ENCODE peak calls at places on chromosomes 16 and 17, in seven cellular contexts. M, Z, R, D, W, Q and P are unnamed samples.

GRCh38 chr16:49620158-49620867 is 235.6 kb downstream of the ZNF423 start:
- DNase-seq in M (peak), Z (no peak), R (peak), D (no peak), W (no peak), Q (no peak), P (peak)

GRCh38 chr17:74739227-74739831 is 2.3 kb downstream of the RAB37 start:
- DNase-seq in M (no peak), Z (no peak), R (no peak), D (no peak), W (no peak), Q (no peak), P (no peak)

GRCh38 chr17:40612510-40613244 is 34.9 kb downstream of the SMARCE1 start:
- DNase-seq in M (no peak), Z (no peak), R (no peak), D (peak), W (no peak), Q (peak), P (no peak)

GRCh38 chr17:49996495-49997255 is 1.7 kb upstream of the DLX3 start:
- DNase-seq in M (no peak), Z (peak), R (no peak), D (peak), W (peak), Q (peak), P (no peak)

GRCh38 chr17:75610103-75610984 is 22.7 kb downstream of the MYO15B start:
- DNase-seq in M (no peak), Z (no peak), R (no peak), D (no peak), W (no peak), Q (no peak), P (no peak)

GRCh38 chr17:16106161-16106891 is 106.7 kb downstream of the TTC19 start:
- DNase-seq in M (no peak), Z (no peak), R (peak), D (no peak), W (no peak), Q (no peak), P (no peak)

GRCh38 chr16:28107232-28107631 is 43.7 kb upstream of the GSG1L start:
- DNase-seq in M (no peak), Z (no peak), R (no peak), D (no peak), W (no peak), Q (no peak), P (no peak)

GRCh38 chr17:53649201-53649600 is 173.5 kb upstream of the KIF2B start:
- DNase-seq in M (no peak), Z (no peak), R (no peak), D (no peak), W (no peak), Q (no peak), P (no peak)

GRCh38 chr17:48723555-48724239 is 712 bp downstream of the PRAC2 start:
- DNase-seq in M (no peak), Z (no peak), R (no peak), D (no peak), W (peak), Q (no peak), P (no peak)

GRCh38 chr17:14736631-14737030 is 435.8 kb downstream of the HS3ST3B1 start:
- DNase-seq in M (no peak), Z (no peak), R (no peak), D (no peak), W (no peak), Q (no peak), P (no peak)

GRCh38 chr16:30741461-30741914 is 6.7 kb upstream of the PHKG2 start:
- DNase-seq in M (peak), Z (peak), R (peak), D (no peak), W (no peak), Q (no peak), P (no peak)

GRCh38 chr16:21126518-21126917 is 24.1 kb downstream of the DNAH3 start:
- DNase-seq in M (no peak), Z (no peak), R (no peak), D (no peak), W (no peak), Q (no peak), P (no peak)

GRCh38 chr17:44326867-44327444 is 2.3 kb upstream of the SLC25A39 start:
- DNase-seq in M (peak), Z (peak), R (peak), D (peak), W (peak), Q (peak), P (peak)

GRCh38 chr17:4721203-4722135 is 9.8 kb upstream of the MED11 start:
- DNase-seq in M (peak), Z (peak), R (no peak), D (no peak), W (no peak), Q (no peak), P (no peak)

GRCh38 chr17:65345261-65346060 is 208.3 kb downstream of the RGS9 start:
- DNase-seq in M (peak), Z (no peak), R (no peak), D (peak), W (no peak), Q (peak), P (no peak)

GRCh38 chr16:67593288-67593687 is 31.0 kb downstream of the CTCF start:
- DNase-seq in M (no peak), Z (no peak), R (no peak), D (no peak), W (no peak), Q (no peak), P (no peak)

GRCh38 chr17:80838381-80839345 is 153.0 kb upstream of the CHMP6 start:
- DNase-seq in M (no peak), Z (no peak), R (no peak), D (no peak), W (no peak), Q (no peak), P (no peak)

GRCh38 chr16:69338557-69339288 is 641 bp downstream of the COG8 start:
- DNase-seq in M (no peak), Z (no peak), R (no peak), D (no peak), W (no peak), Q (no peak), P (no peak)

GRCh38 chr17:29653995-29654714 is 31.4 kb upstream of the CORO6 start:
- DNase-seq in M (no peak), Z (no peak), R (no peak), D (no peak), W (no peak), Q (no peak), P (no peak)

GRCh38 chr17:4108397-4108796 is 34.4 kb downstream of the ZZEF1 start:
- DNase-seq in M (no peak), Z (no peak), R (no peak), D (no peak), W (no peak), Q (no peak), P (no peak)